ENCODE peak calls at places on chromosomes 6 and 20, in five cellular contexts. U is aorta; H is cardiac muscle cell; L is thoracic aorta; Q is CD8-positive, alpha-beta T cell. Y is an unnamed sample. For H3K4me1 and H3K27me3, the result is how much of the 10 kb centered on the place peaks cover.

GRCh38 chr6:69792292-69792691 is 4.5 kb downstream of the LMBRD1 start:
- DNase-seq in U (no peak), H (no peak), L (no peak), Q (no peak), Y (no peak)

GRCh38 chr6:119105262-119105661 is 26.8 kb upstream of the FAM184A start:
- DNase-seq in U (no peak), H (no peak), L (no peak), Q (no peak), Y (no peak)

GRCh38 chr6:110537208-110538123 is 61.1 kb upstream of the SLC22A16 start:
- DNase-seq in U (no peak), H (no peak), L (no peak), Q (no peak), Y (no peak)

GRCh38 chr20:58694241-58695083 is 1.9 kb downstream of the NPEPL1 start:
- DNase-seq in U (peak), H (no peak), L (no peak), Q (no peak), Y (no peak)

GRCh38 chr6:156731436-156731835 is 45.7 kb upstream of the ARID1B start:
- DNase-seq in U (no peak), H (no peak), L (no peak), Q (no peak), Y (no peak)

GRCh38 chr6:14135865-14136539 is 18.4 kb downstream of the CD83 start:
- DNase-seq in U (no peak), H (no peak), L (no peak), Q (no peak), Y (no peak)

GRCh38 chr6:128696651-128697391 is 176.4 kb upstream of the PTPRK start:
- DNase-seq in U (no peak), H (no peak), L (no peak), Q (no peak), Y (no peak)

GRCh38 chr6:20931093-20931492 is 396.8 kb downstream of the CDKAL1 start:
- DNase-seq in U (no peak), H (no peak), L (no peak), Q (no peak), Y (no peak)

GRCh38 chr6:139133733-139134360 is 1.0 kb upstream of the HECA start:
- DNase-seq in U (no peak), H (no peak), L (no peak), Q (no peak), Y (peak)

GRCh38 chr20:63624486-63624885 is 2.4 kb downstream of the GMEB2 start:
- DNase-seq in U (peak), H (no peak), L (no peak), Q (no peak), Y (no peak)

GRCh38 chr6:78936515-78936914 is 69.2 kb downstream of the IRAK1BP1 start:
- DNase-seq in U (no peak), H (no peak), L (no peak), Q (no peak), Y (no peak)

GRCh38 chr20:37899105-37900045 is 3.6 kb upstream of the VSTM2L start:
- DNase-seq in U (no peak), H (no peak), L (no peak), Q (no peak), Y (no peak)

GRCh38 chr6:166866839-166867637 is 89.3 kb downstream of the RNASET2 start:
- DNase-seq in U (no peak), H (no peak), L (no peak), Q (no peak), Y (no peak)

DNA sequence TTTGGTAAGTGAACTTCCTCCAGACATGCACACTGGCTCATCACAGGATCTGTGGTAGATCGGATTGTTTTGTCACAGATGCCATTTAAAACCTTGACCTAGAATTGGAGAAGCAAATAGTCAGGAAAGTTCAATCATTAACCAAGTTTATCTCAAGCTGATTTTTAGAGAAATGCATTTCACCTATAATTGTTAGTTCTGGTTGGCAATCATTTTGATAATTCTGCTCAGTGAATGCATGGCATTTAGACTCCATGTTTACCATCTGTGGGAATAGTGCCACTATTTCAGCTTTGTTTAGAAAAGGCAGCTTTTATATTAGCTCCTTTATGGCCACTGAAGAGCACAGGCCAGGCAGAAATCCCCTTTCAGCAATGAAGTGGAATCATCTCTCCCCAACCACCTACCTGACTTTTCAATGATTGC is 73.9 kb upstream of the IPCEF1 start:
- DNase-seq in U (no peak), H (no peak), L (no peak), Q (no peak), Y (no peak)
- H3K4me1 ChIP-seq in U (under half), H (under half), L (under half), Q (under half), Y (under half)

DNA sequence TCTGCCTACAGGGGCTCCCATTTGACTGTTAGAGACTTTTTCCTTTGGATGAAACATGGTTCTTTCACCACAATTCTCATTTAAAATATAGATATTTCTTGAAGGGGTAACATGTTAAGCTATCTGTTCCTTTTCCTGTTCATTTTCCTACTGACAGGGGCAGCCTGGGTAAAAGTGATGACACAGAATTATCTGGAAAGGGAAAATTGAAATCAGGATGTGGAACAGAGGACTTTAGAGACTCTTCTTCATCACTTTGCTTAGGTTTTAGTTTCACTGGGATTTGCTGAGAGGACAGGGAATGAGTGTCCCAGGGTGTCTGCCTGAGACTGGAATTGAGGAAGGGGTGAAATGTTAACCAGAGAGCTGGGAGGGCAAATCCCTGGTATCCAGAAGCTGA is 116.0 kb downstream of the RNF144B start:
- DNase-seq in U (no peak), H (no peak), L (no peak), Q (no peak), Y (no peak)
- H3K4me3 ChIP-seq in U (no peak), H (no peak), L (peak), Q (no peak), Y (peak)

DNA sequence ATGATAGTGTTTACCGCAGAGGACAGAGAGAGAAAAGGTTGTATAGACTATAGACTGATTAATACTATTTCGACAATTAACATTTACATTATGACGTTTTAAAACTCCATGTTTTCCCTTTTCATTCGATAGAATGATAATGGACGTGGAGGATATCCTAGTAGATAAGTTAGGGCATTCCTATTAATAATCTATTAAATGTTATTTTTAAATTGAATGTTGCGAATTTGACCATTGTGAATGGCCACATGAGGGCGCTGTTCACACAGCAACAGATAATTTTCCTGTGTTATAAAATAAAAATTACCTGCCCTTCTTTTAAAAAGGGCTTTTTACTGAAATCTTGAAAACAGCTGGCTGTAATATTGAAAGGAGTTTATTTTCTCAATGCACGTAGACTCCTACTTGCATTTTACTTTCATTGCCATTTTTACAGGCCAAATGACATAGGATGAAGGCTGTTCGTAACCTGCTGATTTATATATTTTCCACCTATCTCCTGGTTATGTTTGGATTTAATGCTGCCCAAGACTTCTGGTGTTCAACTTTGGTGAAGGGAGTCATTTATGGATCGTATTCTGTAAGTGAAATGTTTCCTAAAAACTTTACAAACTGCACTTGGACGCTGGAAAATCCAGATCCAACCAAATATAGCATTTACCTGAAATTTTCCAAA is 3.3 kb downstream of the ADGRB3 start:
- DNase-seq in U (peak), H (peak), L (no peak), Q (no peak), Y (peak)
- H3K27me3 ChIP-seq in U (under half), H (half or more), L (under half), Q (under half), Y (under half)

GRCh38 chr6:130296854-130297253 is 69.0 kb upstream of the TMEM200A start:
- DNase-seq in U (no peak), H (no peak), L (no peak), Q (no peak), Y (peak)

GRCh38 chr6:130298258-130298657 is 67.6 kb upstream of the TMEM200A start:
- DNase-seq in U (no peak), H (no peak), L (no peak), Q (no peak), Y (no peak)

GRCh38 chr6:130288065-130288464 is 65.3 kb upstream of the SAMD3 start:
- DNase-seq in U (no peak), H (no peak), L (no peak), Q (no peak), Y (no peak)

GRCh38 chr6:130293800-130294199 is 71.0 kb upstream of the SAMD3 start:
- DNase-seq in U (no peak), H (peak), L (no peak), Q (no peak), Y (peak)
- H3K4me1 ChIP-seq in U (under half), H (under half), L (under half), Q (under half), Y (under half)

DNA sequence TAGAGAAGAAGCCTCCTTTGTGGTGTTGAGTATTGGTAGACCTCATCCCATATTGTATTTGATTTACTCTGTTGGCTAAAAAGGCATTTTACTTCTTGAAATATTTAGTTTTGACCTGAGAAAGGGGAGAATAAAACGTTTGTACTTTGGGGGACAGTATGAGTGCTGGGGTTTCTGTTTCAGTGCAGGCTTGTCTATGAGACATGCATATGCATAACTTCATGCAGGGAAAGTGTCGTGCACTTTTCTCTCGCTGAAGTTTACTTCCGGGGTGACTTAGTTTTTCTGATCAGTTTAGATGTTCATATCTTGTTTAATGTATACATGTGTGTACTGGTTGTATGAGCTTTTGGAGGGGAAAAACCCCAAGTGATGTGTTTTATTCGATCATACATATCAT is 59.5 kb downstream of the UTRN start:
- DNase-seq in U (no peak), H (no peak), L (no peak), Q (no peak), Y (peak)
- H3K4me3 ChIP-seq in U (no peak), H (no peak), L (peak), Q (peak), Y (peak)

DNA sequence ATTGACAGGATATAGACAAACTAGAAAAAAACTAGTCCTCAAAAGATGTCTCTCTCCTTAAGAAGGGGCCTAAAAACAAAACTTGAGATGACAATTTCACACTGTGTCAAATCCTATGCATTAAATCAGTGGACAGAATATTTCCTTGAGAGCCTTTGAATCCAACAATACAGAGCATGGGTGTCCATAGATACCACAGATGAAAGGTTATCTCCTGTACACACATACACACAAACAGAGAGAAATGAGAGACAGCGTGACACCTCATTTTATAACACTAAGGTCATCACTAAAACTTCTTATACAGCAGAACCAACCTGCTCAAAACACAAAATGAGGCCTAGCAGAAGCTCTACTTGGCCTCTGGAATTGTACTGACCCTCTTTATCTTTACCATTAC is 55.5 kb downstream of the MAP7 start:
- DNase-seq in U (no peak), H (no peak), L (no peak), Q (no peak), Y (no peak)
- H3K27me3 ChIP-seq in U (under half), H (under half), L (under half), Q (under half), Y (under half)

DNA sequence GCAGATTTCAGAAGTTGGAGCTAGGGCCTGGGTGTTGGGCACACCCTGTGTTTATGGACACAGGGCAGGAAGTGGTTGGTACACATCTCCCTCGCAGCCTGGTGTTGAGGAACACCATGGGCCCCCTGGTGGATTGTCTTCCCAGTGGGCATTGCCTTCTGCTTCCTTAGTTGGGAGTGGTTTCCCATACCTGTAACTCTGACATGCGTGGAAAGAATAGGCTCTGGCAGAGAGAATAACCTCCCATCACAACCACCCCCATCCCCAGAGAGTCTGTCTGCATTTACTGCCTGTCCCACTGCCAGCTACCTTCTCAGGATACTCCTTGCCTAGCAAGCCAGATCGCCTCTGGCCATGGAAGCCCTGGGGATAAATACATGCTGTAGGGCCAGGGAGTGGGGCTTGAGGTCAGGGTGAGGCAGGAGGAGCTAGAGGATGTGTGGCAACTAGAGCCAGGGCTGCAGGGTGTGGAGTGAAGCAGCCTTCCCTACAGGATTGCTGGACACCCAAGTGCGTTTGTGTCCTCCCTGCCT is 14.7 kb downstream of the LRRC73 start:
- DNase-seq in U (no peak), H (no peak), L (no peak), Q (no peak), Y (peak)
- H3K4me1 ChIP-seq in U (under half), H (under half), L (under half), Q (under half), Y (under half)

DNA sequence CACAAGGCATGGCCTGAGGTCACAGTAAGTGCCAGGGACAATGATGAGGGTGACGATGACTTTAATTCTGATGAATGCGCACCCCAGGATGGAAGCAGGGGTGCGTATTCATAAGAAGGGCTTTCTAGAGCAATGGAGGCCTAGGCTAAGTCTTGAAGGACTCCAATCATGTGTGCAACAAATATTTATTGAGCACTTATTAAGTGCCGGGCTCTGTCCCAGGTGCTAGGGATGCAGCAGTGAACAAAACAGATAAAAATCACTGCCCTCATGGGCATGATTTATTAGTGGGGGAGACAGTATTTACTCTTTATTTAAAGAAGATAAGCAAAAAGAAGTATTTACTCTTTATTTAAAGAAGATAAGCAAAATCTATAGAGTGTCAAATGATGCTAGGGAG is 198.2 kb upstream of the KCNG1 start:
- DNase-seq in U (no peak), H (no peak), L (no peak), Q (no peak), Y (no peak)
- H3K4me3 ChIP-seq in U (no peak), H (no peak), L (no peak), Q (no peak), Y (no peak)

GRCh38 chr6:34142046-34142445 is 3.8 kb downstream of the GRM4 start:
- DNase-seq in U (peak), H (no peak), L (no peak), Q (no peak), Y (no peak)

GRCh38 chr6:34138191-34138590 is 7.7 kb downstream of the GRM4 start:
- DNase-seq in U (no peak), H (no peak), L (no peak), Q (no peak), Y (no peak)

GRCh38 chr6:34142599-34142998 is 3.3 kb downstream of the GRM4 start:
- DNase-seq in U (peak), H (peak), L (no peak), Q (no peak), Y (no peak)

GRCh38 chr6:34138924-34139323 is 7.0 kb downstream of the GRM4 start:
- DNase-seq in U (no peak), H (no peak), L (no peak), Q (no peak), Y (no peak)

GRCh38 chr6:34140075-34140474 is 5.8 kb downstream of the GRM4 start:
- DNase-seq in U (no peak), H (no peak), L (no peak), Q (no peak), Y (no peak)
- H3K27me3 ChIP-seq in U (under half), H (under half), L (under half), Q (under half), Y (under half)

Y was measured in Karpas-422.